ENCODE peak calls at places on chromosomes 5 and 9, in six cellular contexts. T, W, C, P, E and U are unnamed samples.

GRCh38 chr9:108842610-108843295 is 13.0 kb downstream of the ACTL7B start:
- DNase-seq in E (no peak), T (no peak), W (no peak), P (no peak), C (no peak), U (no peak)

GRCh38 chr5:98349251-98349989 is 424.0 kb upstream of the RGMB start:
- DNase-seq in W (peak; percentile 35), T (no peak), P (no peak), C (no peak), E (no peak), U (peak; percentile 76)

GRCh38 chr5:150077060-150077459 is 9.3 kb downstream of the CSF1R start:
- DNase-seq in T (no peak), P (no peak), C (no peak), W (no peak), E (no peak), U (no peak)

GRCh38 chr9:71683598-71684235 is 84.6 kb downstream of the CEMIP2 start:
- DNase-seq in W (peak; percentile 59), T (peak; percentile 29), P (no peak), C (peak; percentile 32), E (no peak), U (no peak)

GRCh38 chr5:154813736-154814135 is 36.7 kb downstream of the FAXDC2 start:
- DNase-seq in C (no peak), P (no peak), E (no peak), T (no peak), W (no peak), U (no peak)

GRCh38 chr9:93132946-93133640 is 958 bp downstream of the NINJ1 start:
- DNase-seq in W (no peak), C (no peak), T (peak; percentile 52), E (peak; percentile 53), P (no peak), U (no peak)

GRCh38 chr9:89189215-89189614 is 10.6 kb upstream of the SHC3 start:
- DNase-seq in T (no peak), E (no peak), W (no peak), P (no peak), C (no peak), U (no peak)

GRCh38 chr9:7086389-7086788 is 328.6 kb downstream of the KDM4C start:
- DNase-seq in C (no peak), T (no peak), E (no peak), P (no peak), W (no peak), U (no peak)

GRCh38 chr5:61805101-61805500 is 473.0 kb downstream of the ZSWIM6 start:
- DNase-seq in C (no peak), W (no peak), E (no peak), P (no peak), T (no peak), U (no peak)

GRCh38 chr9:92736816-92737606 is 27.6 kb downstream of the BICD2 start:
- DNase-seq in P (no peak), T (no peak), C (no peak), E (peak; percentile 5), W (peak; percentile 42), U (no peak)

GRCh38 chr9:121201045-121201737 is 478 bp downstream of the RAB14 start:
- DNase-seq in T (no peak), P (no peak), E (no peak), W (peak; percentile 63), C (peak; percentile 47), U (peak; percentile 72)

GRCh38 chr9:107286057-107286456 is 3.0 kb downstream of the RAD23B start:
- DNase-seq in P (no peak), E (peak; percentile 32), T (no peak), W (peak; percentile 45), C (no peak), U (no peak)

GRCh38 chr5:176697929-176698520 is 50.7 kb downstream of the TSPAN17 start:
- DNase-seq in C (no peak), W (no peak), E (no peak), T (no peak), P (no peak), U (no peak)

GRCh38 chr9:107750741-107751521 is 261.4 kb upstream of the KLF4 start:
- DNase-seq in W (peak; percentile 50), T (peak; percentile 95), C (peak; percentile 88), E (peak; percentile 83), P (no peak), U (no peak)

GRCh38 chr9:127905788-127906191 is 6.4 kb upstream of the ST6GALNAC6 start:
- DNase-seq in E (peak; percentile 43), P (no peak), W (no peak), T (peak; percentile 19), C (no peak), U (no peak)

GRCh38 chr5:179890751-179891682 is 16.7 kb downstream of the TBC1D9B start:
- DNase-seq in P (no peak), T (no peak), C (no peak), W (no peak), E (no peak), U (no peak)

GRCh38 chr5:149445739-149446369 is 66.8 kb upstream of the IL17B start:
- DNase-seq in W (peak; percentile 83), P (no peak), E (no peak), C (peak; percentile 63), T (peak; percentile 91), U (no peak)

GRCh38 chr5:84816746-84817547 is 432.3 kb upstream of the EDIL3 start:
- DNase-seq in P (no peak), E (no peak), T (no peak), C (no peak), W (peak; percentile 2), U (no peak)

GRCh38 chr5:18433336-18433735 is 799.1 kb downstream of the TAF11L14 start:
- DNase-seq in P (no peak), W (no peak), T (no peak), C (no peak), E (no peak), U (no peak)